ENCODE peak calls at places on chromosomes 3 and 15, in five cellular contexts. B is CD8-positive, alpha-beta memory T cell; D is upper lobe of right lung; R is right cardiac atrium; G is heart left ventricle. J is an unnamed sample.

GRCh38 chr3:184685646-184686045 is 26.2 kb downstream of the MAGEF1 start:
- DNase-seq in G (no peak), D (no peak), B (no peak), R (no peak), J (no peak)

GRCh38 chr15:79680721-79681120 is 216.1 kb downstream of the MTHFS start:
- DNase-seq in G (no peak), B (no peak), D (no peak), R (no peak), J (no peak)

GRCh38 chr3:164476631-164477030 is 601.7 kb downstream of the SI start:
- DNase-seq in B (no peak), G (no peak), R (no peak), D (no peak), J (no peak)

GRCh38 chr15:33559207-33559890 is 248.6 kb downstream of the RYR3 start:
- DNase-seq in R (no peak), D (no peak), G (no peak), B (no peak), J (no peak)

GRCh38 chr15:99016680-99017321 is 9.2 kb upstream of the PGPEP1L start:
- DNase-seq in R (peak; percentile 44), B (no peak), D (no peak), G (no peak), J (no peak)

GRCh38 chr3:10228248-10228950 is 19.9 kb upstream of the TATDN2 start:
- DNase-seq in B (no peak), G (no peak), R (no peak), D (no peak), J (no peak)

GRCh38 chr3:54931182-54931581 is 3.3 kb upstream of the LRTM1 start:
- DNase-seq in G (no peak), R (no peak), B (no peak), D (no peak), J (no peak)

GRCh38 chr15:31526916-31527690 is 200.5 kb downstream of the KLF13 start:
- DNase-seq in B (no peak), G (no peak), R (no peak), D (no peak), J (no peak)

GRCh38 chr3:61505197-61505596 is 56.2 kb upstream of the PTPRG start:
- DNase-seq in B (no peak), G (no peak), R (no peak), D (no peak), J (no peak)

GRCh38 chr3:48394391-48394790 is 22.4 kb downstream of the FBXW12 start:
- DNase-seq in R (no peak), B (no peak), G (no peak), D (no peak), J (no peak)

GRCh38 chr15:94875550-94875949 is 644.2 kb downstream of the MCTP2 start:
- DNase-seq in R (no peak), D (no peak), G (no peak), B (no peak), J (no peak)

GRCh38 chr15:73685981-73686380 is 1.8 kb downstream of the CD276 start:
- DNase-seq in B (no peak), D (no peak), G (no peak), R (no peak), J (no peak)

GRCh38 chr3:169575381-169575780 is 88.1 kb downstream of the MECOM start:
- DNase-seq in R (peak; percentile 71), G (no peak), B (no peak), D (no peak), J (no peak)

GRCh38 chr3:142027713-142028112 is 121.6 kb downstream of the TFDP2 start:
- DNase-seq in D (no peak), B (no peak), R (no peak), G (no peak), J (peak; percentile 55)

GRCh38 chr3:125431912-125432587 is 56.9 kb upstream of the ZNF148 start:
- DNase-seq in R (no peak), B (no peak), D (no peak), G (no peak), J (no peak)

GRCh38 chr3:142124243-142124642 is 25.1 kb downstream of the TFDP2 start:
- DNase-seq in B (no peak), G (no peak), R (no peak), D (no peak), J (no peak)

GRCh38 chr3:1191061-1191460 is 98.2 kb downstream of the CNTN6 start:
- DNase-seq in R (no peak), B (no peak), D (no peak), G (no peak), J (no peak)

GRCh38 chr3:141410408-141410807 is 42.1 kb downstream of the ZBTB38 start:
- DNase-seq in D (no peak), G (no peak), R (peak; percentile 72), B (no peak), J (no peak)

GRCh38 chr15:78007965-78008886 is 69.3 kb downstream of the TBC1D2B start:
- DNase-seq in D (peak; percentile 82), G (peak; percentile 86), R (peak; percentile 93), B (no peak), J (no peak)

GRCh38 chr3:168077091-168077490 is 18.6 kb downstream of the GOLIM4 start:
- DNase-seq in R (no peak), B (no peak), G (no peak), D (no peak), J (no peak)

GRCh38 chr3:23809840-23810341 is 4.1 kb downstream of the UBE2E1 start:
- DNase-seq in D (no peak), G (no peak), R (no peak), B (no peak), J (no peak)

GRCh38 chr3:23807161-23808015 is 1.6 kb downstream of the UBE2E1 start:
- DNase-seq in B (no peak), G (no peak), D (no peak), R (no peak), J (peak; percentile 17)

GRCh38 chr3:23809294-23809693 is 3.5 kb downstream of the UBE2E1 start:
- DNase-seq in G (no peak), B (no peak), R (no peak), D (no peak), J (no peak)

GRCh38 chr3:23806322-23807160 is 786 bp downstream of the UBE2E1 start:
- DNase-seq in R (peak; percentile 75), D (peak; percentile 71), B (peak; percentile 13), G (peak; percentile 69), J (no peak)

DNA sequence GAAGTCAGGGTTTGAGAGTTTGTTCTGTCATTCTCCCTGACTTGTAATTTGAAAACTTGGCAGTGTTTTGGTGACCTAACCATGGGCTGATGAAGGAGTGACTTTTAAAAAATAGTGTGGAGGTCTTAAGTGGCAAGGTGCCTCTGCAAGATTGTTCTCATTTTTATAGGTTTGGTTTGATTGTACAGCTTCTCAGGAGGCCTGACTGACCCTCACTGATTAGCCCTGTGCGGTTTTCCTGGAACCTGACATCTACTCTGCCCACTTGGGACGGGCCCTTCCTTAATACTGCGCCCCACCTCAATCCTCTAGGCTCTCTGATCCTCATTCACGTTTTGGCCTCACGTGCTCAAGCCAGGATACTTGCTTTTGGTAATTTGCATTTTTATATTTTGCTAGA is 2.8 kb downstream of the UBE2E1 start:
- DNase-seq in B (no peak), D (no peak), R (no peak), G (no peak), J (no peak)
- H3K4me1 ChIP-seq in B (peaks cover 45% of the 10 kb centered on the region), D (peaks cover 41% of the 10 kb centered on the region), R (no peaks in the 10 kb centered on the region), G (peaks cover 24% of the 10 kb centered on the region), J (peaks cover 4% of the 10 kb centered on the region)

DNA sequence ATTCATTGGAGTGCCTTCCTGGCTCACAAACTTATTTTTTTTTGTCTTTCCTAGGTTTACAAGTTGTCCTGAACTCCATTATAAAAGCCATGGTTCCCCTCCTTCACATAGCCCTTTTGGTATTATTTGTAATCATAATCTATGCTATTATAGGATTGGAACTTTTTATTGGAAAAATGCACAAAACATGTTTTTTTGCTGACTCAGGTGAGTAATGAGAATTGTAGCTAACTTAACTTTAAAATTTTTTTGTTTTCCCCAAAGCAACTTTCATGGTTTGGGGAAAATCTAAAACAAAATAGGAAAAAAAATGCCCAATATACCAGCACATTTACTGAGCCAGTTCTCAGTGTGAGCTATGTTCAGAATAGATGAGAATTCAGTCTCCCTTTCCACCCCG is 171.2 kb downstream of the CACNA1D start:
- DNase-seq in R (no peak), B (no peak), G (no peak), D (no peak), J (no peak)
- H3K27ac ChIP-seq in R (no peak overlapping the region), B (no peak overlapping the region), G (no peak overlapping the region), D (no peak overlapping the region), J (no peak overlapping the region)

DNA sequence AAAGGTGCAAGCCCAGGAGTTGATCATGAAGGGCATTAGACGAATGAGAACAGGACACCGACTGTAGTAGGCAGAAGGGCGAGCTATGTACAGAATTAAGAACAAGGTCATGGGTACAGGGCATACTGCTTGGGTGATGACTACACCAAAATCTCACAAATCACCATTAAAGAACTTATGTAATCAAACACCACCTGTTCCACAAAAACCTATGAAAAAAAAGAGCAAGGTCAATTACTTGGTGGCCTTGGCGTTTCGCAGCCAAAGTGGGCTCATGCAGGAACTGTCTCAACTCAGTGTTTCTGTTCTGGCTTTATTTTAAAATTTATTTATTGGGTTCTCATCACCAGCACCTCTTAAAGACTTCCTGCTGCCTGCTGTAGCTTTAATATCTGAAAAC is 2.1 kb downstream of the KAT2B start:
- DNase-seq in D (no peak), R (no peak), B (no peak), G (no peak), J (no peak)
- H3K4me1 ChIP-seq in D (peaks cover 45% of the 10 kb centered on the region), R (peaks cover 7% of the 10 kb centered on the region), B (peaks cover 71% of the 10 kb centered on the region), G (peaks cover 44% of the 10 kb centered on the region), J (peaks cover 5% of the 10 kb centered on the region)

GRCh38 chr15:42046597-42046996 is 25.8 kb upstream of the PLA2G4E start:
- DNase-seq in D (no peak), R (no peak), G (no peak), B (no peak), J (no peak)
- H3K27ac ChIP-seq in D (no peak overlapping the region), R (no peak overlapping the region), G (no peak overlapping the region), B (no peak overlapping the region), J (no peak overlapping the region)

DNA sequence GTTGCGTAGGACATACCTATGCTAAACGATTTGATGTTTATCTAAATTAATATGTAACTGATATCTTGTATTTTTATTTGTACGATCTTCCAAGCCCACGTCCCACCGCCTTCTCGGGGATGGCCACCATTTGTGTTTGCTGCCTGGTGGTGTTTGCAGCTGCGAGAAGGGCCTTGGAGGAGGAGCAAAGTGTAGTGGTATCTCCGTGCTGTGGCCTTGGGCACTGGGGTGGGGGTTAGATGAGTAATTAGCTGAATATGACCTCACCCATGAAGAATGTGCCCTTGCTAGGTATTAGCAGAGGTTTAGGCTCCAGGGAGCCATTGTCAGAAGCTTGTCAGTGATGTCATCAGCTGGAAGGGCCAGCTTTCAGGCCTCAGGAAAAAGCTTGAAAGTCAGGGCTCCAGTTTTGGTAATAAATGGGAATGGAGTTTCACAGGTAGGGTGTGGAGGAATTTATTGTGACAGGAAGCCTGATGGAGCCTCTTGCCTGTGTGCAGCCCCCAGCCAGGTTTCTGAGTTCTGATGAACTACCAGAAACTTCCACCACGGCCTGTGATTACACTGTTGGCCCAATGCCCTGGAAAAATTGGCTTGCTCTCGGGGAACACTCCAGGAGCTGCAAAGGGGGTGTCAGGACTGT is 41.0 kb downstream of the FLNB start:
- DNase-seq in B (no peak), R (peak; percentile 68), G (no peak), D (no peak), J (peak; percentile 93)
- H3K4me1 ChIP-seq in B (no peaks in the 10 kb centered on the region), R (peaks cover 21% of the 10 kb centered on the region), G (peaks cover 54% of the 10 kb centered on the region), D (peaks cover 52% of the 10 kb centered on the region), J (peaks cover 10% of the 10 kb centered on the region)

DNA sequence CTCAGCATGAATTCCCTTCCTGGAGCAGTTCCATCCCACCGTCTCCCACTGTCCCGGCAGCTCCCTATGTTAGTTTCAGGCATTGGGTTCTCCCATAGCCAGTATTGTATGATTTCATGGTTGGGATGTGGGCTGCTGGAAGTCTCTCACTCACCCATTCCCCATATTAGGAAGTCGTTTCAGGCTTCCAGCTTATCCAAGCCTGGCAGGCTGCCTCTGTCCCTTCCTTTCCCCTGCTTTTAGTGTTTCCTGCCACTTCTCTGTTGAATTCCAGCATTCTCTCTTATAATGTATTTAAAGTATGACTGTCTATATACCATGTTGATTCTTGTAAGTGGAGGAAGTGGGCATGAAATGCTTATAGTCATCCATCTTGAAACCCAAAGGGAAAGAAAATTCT is 309.7 kb upstream of the RBMS3 start:
- DNase-seq in G (no peak), D (no peak), R (no peak), B (no peak), J (no peak)
- H3K27ac ChIP-seq in G (no peak overlapping the region), D (no peak overlapping the region), R (no peak overlapping the region), B (no peak overlapping the region), J (no peak overlapping the region)

J was measured in small intestine.